ENCODE peak calls at places on chromosomes 11 and 22, in seven cellular contexts. One of them, this sample, is unnamed.

GRCh38 chr22:40654522-40655167 is 18.1 kb upstream of the MRTFA start:
- DNase-seq in cardiac muscle cell: peak; percentile 69
- DNase-seq in Peyer's patch: no peak
- DNase-seq in psoas muscle: peak; percentile 66
- DNase-seq in transverse colon: peak; percentile 37
- DNase-seq in IMR-90: peak; percentile 83
- DNase-seq in GM23338: peak; percentile 39
- DNase-seq in this sample: peak; percentile 80

GRCh38 chr11:90222459-90223247 is at the start of gene CHORDC1:
- DNase-seq in IMR-90: peak; percentile 75
- DNase-seq in GM23338: peak; percentile 90
- DNase-seq in transverse colon: peak; percentile 96
- DNase-seq in psoas muscle: peak; percentile 92
- DNase-seq in Peyer's patch: peak; percentile 97
- DNase-seq in cardiac muscle cell: peak; percentile 86
- DNase-seq in this sample: peak; percentile 82

GRCh38 chr22:45240810-45241631 is at the start of gene KIAA0930:
- DNase-seq in Peyer's patch: peak; percentile 90
- DNase-seq in IMR-90: peak; percentile 68
- DNase-seq in psoas muscle: peak; percentile 88
- DNase-seq in cardiac muscle cell: peak; percentile 79
- DNase-seq in GM23338: peak; percentile 94
- DNase-seq in transverse colon: peak; percentile 88
- DNase-seq in this sample: peak; percentile 70

GRCh38 chr22:26460202-26460601 is 23.4 kb downstream of the HPS4 start:
- DNase-seq in transverse colon: no peak
- DNase-seq in Peyer's patch: no peak
- DNase-seq in GM23338: no peak
- DNase-seq in psoas muscle: no peak
- DNase-seq in cardiac muscle cell: no peak
- DNase-seq in IMR-90: no peak
- DNase-seq in this sample: no peak

GRCh38 chr22:41289681-41290080 is 3.7 kb upstream of the RANGAP1 start:
- DNase-seq in IMR-90: no peak
- DNase-seq in GM23338: no peak
- DNase-seq in transverse colon: no peak
- DNase-seq in cardiac muscle cell: no peak
- DNase-seq in psoas muscle: no peak
- DNase-seq in Peyer's patch: no peak
- DNase-seq in this sample: no peak

GRCh38 chr11:123174196-123175183 is 20.6 kb downstream of the CLMP start:
- DNase-seq in psoas muscle: peak; percentile 72
- DNase-seq in IMR-90: peak; percentile 99
- DNase-seq in GM23338: peak; percentile 41
- DNase-seq in transverse colon: peak; percentile 60
- DNase-seq in Peyer's patch: peak; percentile 75
- DNase-seq in cardiac muscle cell: peak; percentile 97
- DNase-seq in this sample: peak; percentile 72

GRCh38 chr11:35040221-35040942 is 98.6 kb upstream of the CD44 start:
- DNase-seq in GM23338: no peak
- DNase-seq in cardiac muscle cell: peak; percentile 53
- DNase-seq in Peyer's patch: peak; percentile 75
- DNase-seq in transverse colon: no peak
- DNase-seq in IMR-90: peak; percentile 69
- DNase-seq in psoas muscle: no peak
- DNase-seq in this sample: peak; percentile 50

GRCh38 chr11:32176223-32176811 is 85.4 kb downstream of the RCN1 start:
- DNase-seq in Peyer's patch: peak; percentile 92
- DNase-seq in IMR-90: peak; percentile 76
- DNase-seq in GM23338: peak; percentile 88
- DNase-seq in cardiac muscle cell: peak; percentile 89
- DNase-seq in transverse colon: peak; percentile 77
- DNase-seq in psoas muscle: peak; percentile 50
- DNase-seq in this sample: peak; percentile 60

GRCh38 chr11:47391077-47391583 is 12.8 kb upstream of the SPI1 start:
- DNase-seq in GM23338: no peak
- DNase-seq in transverse colon: no peak
- DNase-seq in IMR-90: no peak
- DNase-seq in psoas muscle: no peak
- DNase-seq in Peyer's patch: peak; percentile 60
- DNase-seq in cardiac muscle cell: no peak
- DNase-seq in this sample: no peak

DNA sequence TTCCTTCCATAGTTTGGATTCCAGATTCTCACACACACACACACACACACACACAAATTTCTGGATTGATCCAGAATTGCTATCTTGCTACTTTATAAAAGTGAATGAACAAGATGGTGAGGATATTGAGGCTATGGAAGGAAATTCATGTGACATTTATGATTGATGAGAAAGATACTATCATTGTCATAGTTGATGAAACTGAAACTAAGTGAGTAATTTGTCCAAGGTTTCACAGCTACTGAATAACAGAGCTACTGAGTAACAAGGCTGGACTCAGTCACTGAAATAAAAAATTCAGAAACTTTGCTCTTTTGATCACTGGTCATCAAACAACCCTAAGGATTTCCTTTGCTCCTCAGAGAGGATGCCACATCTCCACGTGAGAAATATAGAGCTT is 16.2 kb downstream of the OR5D16 start:
- DNase-seq in psoas muscle: no peak
- DNase-seq in Peyer's patch: no peak
- DNase-seq in transverse colon: no peak
- DNase-seq in GM23338: no peak
- DNase-seq in IMR-90: no peak
- DNase-seq in cardiac muscle cell: no peak
- DNase-seq in this sample: no peak
- TF ChIP-seq CTCF in psoas muscle: no peak
- TF ChIP-seq CTCF in Peyer's patch: no peak
- TF ChIP-seq CTCF in transverse colon: no peak
- TF ChIP-seq CTCF in GM23338: no peak
- TF ChIP-seq CTCF in IMR-90: no peak
- TF ChIP-seq CTCF in cardiac muscle cell: no peak
- TF ChIP-seq CTCF in this sample: no peak

GRCh38 chr22:46537221-46537945 is at the start of gene CELSR1:
- DNase-seq in Peyer's patch: no peak
- DNase-seq in cardiac muscle cell: peak; percentile 40
- DNase-seq in transverse colon: peak; percentile 41
- DNase-seq in IMR-90: peak; percentile 11
- DNase-seq in GM23338: peak; percentile 71
- DNase-seq in psoas muscle: no peak
- DNase-seq in this sample: no peak

GRCh38 chr22:46534177-46534776 is 3.1 kb downstream of the CELSR1 start:
- DNase-seq in GM23338: no peak
- DNase-seq in transverse colon: no peak
- DNase-seq in IMR-90: no peak
- DNase-seq in psoas muscle: no peak
- DNase-seq in Peyer's patch: no peak
- DNase-seq in cardiac muscle cell: no peak
- DNase-seq in this sample: no peak

GRCh38 chr22:46536559-46537220 is 730 bp downstream of the CELSR1 start:
- DNase-seq in GM23338: peak; percentile 47
- DNase-seq in IMR-90: no peak
- DNase-seq in cardiac muscle cell: no peak
- DNase-seq in Peyer's patch: no peak
- DNase-seq in transverse colon: no peak
- DNase-seq in psoas muscle: no peak
- DNase-seq in this sample: no peak

GRCh38 chr22:46534901-46535630 is 2.4 kb downstream of the CELSR1 start:
- DNase-seq in Peyer's patch: no peak
- DNase-seq in GM23338: no peak
- DNase-seq in IMR-90: no peak
- DNase-seq in cardiac muscle cell: no peak
- DNase-seq in transverse colon: no peak
- DNase-seq in psoas muscle: no peak
- DNase-seq in this sample: no peak

GRCh38 chr22:46535876-46536558 is 1.4 kb downstream of the CELSR1 start:
- DNase-seq in Peyer's patch: no peak
- DNase-seq in transverse colon: no peak
- DNase-seq in psoas muscle: no peak
- DNase-seq in cardiac muscle cell: no peak
- DNase-seq in GM23338: peak; percentile 47
- DNase-seq in IMR-90: no peak
- DNase-seq in this sample: no peak
- H3K4me3 ChIP-seq in Peyer's patch: no peak overlapping the region
- H3K4me3 ChIP-seq in transverse colon: no peak overlapping the region
- H3K4me3 ChIP-seq in psoas muscle: no peak overlapping the region
- H3K4me3 ChIP-seq in cardiac muscle cell: peak overlapping the region; percentile 90
- H3K4me3 ChIP-seq in GM23338: peak overlapping the region; percentile 48
- H3K4me3 ChIP-seq in IMR-90: no peak overlapping the region
- H3K4me3 ChIP-seq in this sample: no peak overlapping the region

DNA sequence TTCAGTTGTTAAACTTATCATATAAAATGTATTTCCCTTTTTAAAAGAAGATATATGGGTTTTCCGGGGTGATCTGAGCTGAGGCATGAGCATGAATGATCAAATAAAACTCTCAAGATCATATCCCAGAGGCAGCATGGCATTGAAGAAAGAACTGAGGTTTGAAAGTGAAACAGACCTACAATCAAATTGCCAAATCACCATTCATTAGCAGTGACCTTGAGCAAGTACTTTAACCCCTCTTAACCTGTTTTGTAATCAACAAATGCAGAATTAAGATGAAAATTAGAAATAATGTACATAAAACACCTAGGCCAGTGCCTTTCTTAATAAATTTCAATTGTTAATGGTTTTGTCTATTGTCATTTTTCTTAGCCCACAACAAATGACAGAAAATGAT is 116.0 kb downstream of the RBFOX2 start:
- DNase-seq in transverse colon: no peak
- DNase-seq in psoas muscle: no peak
- DNase-seq in cardiac muscle cell: no peak
- DNase-seq in GM23338: no peak
- DNase-seq in Peyer's patch: no peak
- DNase-seq in IMR-90: no peak
- DNase-seq in this sample: no peak
- H3K4me1 ChIP-seq in transverse colon: peaks cover 50% of the 10 kb centered on the region
- H3K4me1 ChIP-seq in psoas muscle: peaks cover 60% of the 10 kb centered on the region
- H3K4me1 ChIP-seq in cardiac muscle cell: peaks cover 75% of the 10 kb centered on the region
- H3K4me1 ChIP-seq in GM23338: peaks cover 44% of the 10 kb centered on the region
- H3K4me1 ChIP-seq in Peyer's patch: peaks cover 24% of the 10 kb centered on the region
- H3K4me1 ChIP-seq in IMR-90: peaks cover 10% of the 10 kb centered on the region
- H3K4me1 ChIP-seq in this sample: peaks cover 68% of the 10 kb centered on the region

GRCh38 chr11:96524475-96524874 is 134.7 kb downstream of the JRKL start:
- DNase-seq in IMR-90: peak; percentile 0
- DNase-seq in cardiac muscle cell: peak; percentile 2
- DNase-seq in transverse colon: no peak
- DNase-seq in GM23338: no peak
- DNase-seq in Peyer's patch: no peak
- DNase-seq in psoas muscle: no peak
- DNase-seq in this sample: no peak
- TF ChIP-seq CTCF in IMR-90: no peak
- TF ChIP-seq CTCF in cardiac muscle cell: peak; percentile 19
- TF ChIP-seq CTCF in transverse colon: no peak
- TF ChIP-seq CTCF in GM23338: no peak
- TF ChIP-seq CTCF in Peyer's patch: no peak
- TF ChIP-seq CTCF in psoas muscle: peak; percentile 4
- TF ChIP-seq CTCF in this sample: no peak

GRCh38 chr11:14435717-14436116 is 63.9 kb downstream of the COPB1 start:
- DNase-seq in GM23338: no peak
- DNase-seq in transverse colon: no peak
- DNase-seq in psoas muscle: no peak
- DNase-seq in Peyer's patch: no peak
- DNase-seq in IMR-90: no peak
- DNase-seq in cardiac muscle cell: no peak
- DNase-seq in this sample: no peak
- H3K4me3 ChIP-seq in GM23338: no peak overlapping the region
- H3K4me3 ChIP-seq in transverse colon: no peak overlapping the region
- H3K4me3 ChIP-seq in psoas muscle: no peak overlapping the region
- H3K4me3 ChIP-seq in Peyer's patch: no peak overlapping the region
- H3K4me3 ChIP-seq in IMR-90: no peak overlapping the region
- H3K4me3 ChIP-seq in cardiac muscle cell: no peak overlapping the region
- H3K4me3 ChIP-seq in this sample: no peak overlapping the region

GRCh38 chr11:118786657-118787056 is 4.3 kb downstream of the DDX6 start:
- DNase-seq in IMR-90: no peak
- DNase-seq in transverse colon: no peak
- DNase-seq in Peyer's patch: no peak
- DNase-seq in GM23338: no peak
- DNase-seq in cardiac muscle cell: no peak
- DNase-seq in psoas muscle: no peak
- DNase-seq in this sample: no peak

GRCh38 chr11:118789501-118790356 is 1.2 kb downstream of the DDX6 start:
- DNase-seq in cardiac muscle cell: peak; percentile 33
- DNase-seq in Peyer's patch: no peak
- DNase-seq in IMR-90: no peak
- DNase-seq in transverse colon: no peak
- DNase-seq in psoas muscle: no peak
- DNase-seq in GM23338: peak; percentile 47
- DNase-seq in this sample: no peak

GRCh38 chr11:118778898-118779297 is 12.1 kb downstream of the DDX6 start:
- DNase-seq in transverse colon: no peak
- DNase-seq in GM23338: no peak
- DNase-seq in Peyer's patch: no peak
- DNase-seq in cardiac muscle cell: no peak
- DNase-seq in IMR-90: no peak
- DNase-seq in psoas muscle: no peak
- DNase-seq in this sample: no peak

GRCh38 chr11:118785362-118785761 is 5.6 kb downstream of the DDX6 start:
- DNase-seq in Peyer's patch: no peak
- DNase-seq in psoas muscle: no peak
- DNase-seq in IMR-90: peak; percentile 52
- DNase-seq in GM23338: no peak
- DNase-seq in transverse colon: no peak
- DNase-seq in cardiac muscle cell: peak; percentile 33
- DNase-seq in this sample: no peak

GRCh38 chr11:118783724-118784495 is 7.1 kb downstream of the DDX6 start:
- DNase-seq in transverse colon: no peak
- DNase-seq in GM23338: no peak
- DNase-seq in psoas muscle: no peak
- DNase-seq in IMR-90: no peak
- DNase-seq in Peyer's patch: no peak
- DNase-seq in cardiac muscle cell: no peak
- DNase-seq in this sample: peak; percentile 56
- H3K4me1 ChIP-seq in transverse colon: peaks cover 76% of the 10 kb centered on the region
- H3K4me1 ChIP-seq in GM23338: peaks cover 11% of the 10 kb centered on the region
- H3K4me1 ChIP-seq in psoas muscle: peaks cover 70% of the 10 kb centered on the region
- H3K4me1 ChIP-seq in IMR-90: peaks cover 3% of the 10 kb centered on the region
- H3K4me1 ChIP-seq in Peyer's patch: peaks cover 57% of the 10 kb centered on the region
- H3K4me1 ChIP-seq in cardiac muscle cell: peaks cover 5% of the 10 kb centered on the region
- H3K4me1 ChIP-seq in this sample: peaks cover 58% of the 10 kb centered on the region